ENCODE peak calls at places on chromosomes 1 and 21, in four cellular contexts. S is stomach, P is body of pancreas, V is GM12892. L is an unnamed sample.

GRCh38 chr1:62089570-62089969 is 105.1 kb upstream of the L1TD1 start:
- DNase-seq in S (no peak), P (no peak), V (no peak), L (no peak)

GRCh38 chr1:9624081-9624480 is 27.4 kb upstream of the PIK3CD start:
- DNase-seq in S (no peak), P (no peak), V (no peak), L (no peak)

GRCh38 chr21:15706686-15707085 is 23.1 kb upstream of the USP25 start:
- DNase-seq in S (peak), P (no peak), V (no peak), L (peak)

GRCh38 chr21:16570856-16571255 is 841.1 kb downstream of the USP25 start:
- DNase-seq in S (no peak), P (no peak), V (no peak), L (no peak)

GRCh38 chr1:10283318-10283984 is 73.1 kb downstream of the KIF1B start:
- DNase-seq in S (no peak), P (no peak), V (peak), L (no peak)

GRCh38 chr1:78647238-78647637 is 2.4 kb upstream of the IFI44 start:
- DNase-seq in S (no peak), P (no peak), V (no peak), L (no peak)

GRCh38 chr1:220925707-220926106 is 46.5 kb downstream of the HLX start:
- DNase-seq in S (no peak), P (no peak), V (no peak), L (no peak)

GRCh38 chr1:84353665-84354064 is 44.6 kb upstream of the DNASE2B start:
- DNase-seq in S (no peak), P (no peak), V (no peak), L (no peak)

GRCh38 chr1:224641030-224641429 is 24.9 kb downstream of the CNIH3 start:
- DNase-seq in S (peak), P (peak), V (no peak), L (peak)

GRCh38 chr1:64378826-64379225 is 91.1 kb upstream of the CACHD1 start:
- DNase-seq in S (no peak), P (no peak), V (no peak), L (no peak)

GRCh38 chr1:10948463-10948775 is 64.0 kb upstream of the TARDBP start:
- DNase-seq in S (no peak), P (no peak), V (no peak), L (no peak)

GRCh38 chr21:39094847-39095525 is 88.3 kb downstream of the PSMG1 start:
- DNase-seq in S (no peak), P (no peak), V (no peak), L (no peak)

GRCh38 chr1:204516180-204516879 is at the start of gene MDM4:
- DNase-seq in S (peak), P (peak), V (peak), L (peak)
- TF ChIP-seq POLR2A in S (no peak), P (peak), V (peak), L (peak)

GRCh38 chr1:232132572-232132971 is 497.4 kb downstream of the SIPA1L2 start:
- DNase-seq in S (no peak), P (no peak), V (no peak), L (no peak)

GRCh38 chr1:232131715-232132391 is 498.1 kb downstream of the SIPA1L2 start:
- DNase-seq in S (no peak), P (no peak), V (no peak), L (no peak)

GRCh38 chr1:232134365-232134764 is 495.6 kb downstream of the SIPA1L2 start:
- DNase-seq in S (no peak), P (no peak), V (no peak), L (no peak)

GRCh38 chr1:232127190-232127589 is 500.6 kb downstream of the DISC1 start:
- DNase-seq in S (no peak), P (no peak), V (no peak), L (no peak)

GRCh38 chr1:232130815-232131474 is 499.0 kb downstream of the SIPA1L2 start:
- DNase-seq in S (no peak), P (no peak), V (no peak), L (no peak)
- TF ChIP-seq POLR2A in S (no peak), P (no peak), V (no peak), L (no peak)

GRCh38 chr1:214602764-214603657 is at the start of gene CENPF:
- DNase-seq in S (peak), P (peak), V (peak), L (peak)
- TF ChIP-seq POLR2A in S (no peak), P (no peak), V (no peak), L (no peak)

GRCh38 chr1:167628754-167629515 is 1.1 kb upstream of the RCSD1 start:
- DNase-seq in S (no peak), P (no peak), V (no peak), L (no peak)

GRCh38 chr1:167631987-167632680 is 2.1 kb downstream of the RCSD1 start:
- DNase-seq in S (no peak), P (no peak), V (no peak), L (peak)

GRCh38 chr1:167631386-167631941 is 1.4 kb downstream of the RCSD1 start:
- DNase-seq in S (no peak), P (no peak), V (no peak), L (no peak)

GRCh38 chr1:167629681-167630567 is at the start of gene RCSD1:
- DNase-seq in S (peak), P (peak), V (peak), L (peak)

DNA sequence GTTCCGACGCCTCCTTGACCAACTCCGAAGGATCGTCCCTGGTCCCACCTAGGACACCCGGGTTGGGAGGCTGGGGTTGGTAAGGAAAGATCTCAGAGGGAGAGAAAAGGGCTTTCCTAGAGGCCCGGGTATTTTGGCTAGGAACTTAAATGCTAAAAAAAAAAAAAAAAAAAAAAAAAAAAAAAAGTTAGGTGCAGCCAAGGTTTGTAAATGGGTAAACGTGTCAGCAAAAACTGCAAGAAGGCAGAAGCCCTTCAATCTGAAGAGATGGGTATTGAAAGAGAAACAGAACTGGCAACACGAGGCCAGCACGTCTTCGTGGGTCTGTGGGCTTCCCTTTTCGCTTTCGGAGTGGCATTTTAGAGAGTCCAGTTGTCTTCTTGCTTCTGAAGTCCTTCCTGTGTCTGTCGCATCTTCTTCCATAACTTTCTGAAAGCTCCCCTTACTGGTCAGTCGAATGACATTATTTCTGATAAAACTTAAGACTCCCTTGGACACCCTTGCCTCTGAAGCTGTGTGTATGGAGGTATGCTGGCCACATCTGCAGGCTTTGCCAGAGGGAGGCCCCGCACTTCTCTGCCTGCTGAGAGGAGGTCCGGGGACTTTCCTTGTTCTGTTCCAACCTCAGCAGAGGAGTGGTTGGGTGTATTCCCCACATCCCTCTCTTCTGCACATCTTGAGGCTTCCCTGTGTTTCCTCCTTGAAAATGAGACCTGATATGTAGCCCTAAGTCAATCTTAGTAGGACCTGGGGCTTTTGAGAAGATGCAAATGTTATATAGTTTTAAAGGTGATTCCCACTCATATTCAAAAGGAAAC is 745 bp downstream of the RCSD1 start:
- DNase-seq in S (no peak), P (no peak), V (no peak), L (peak)
- TF ChIP-seq POLR2A in S (no peak), P (no peak), V (peak), L (no peak)

DNA sequence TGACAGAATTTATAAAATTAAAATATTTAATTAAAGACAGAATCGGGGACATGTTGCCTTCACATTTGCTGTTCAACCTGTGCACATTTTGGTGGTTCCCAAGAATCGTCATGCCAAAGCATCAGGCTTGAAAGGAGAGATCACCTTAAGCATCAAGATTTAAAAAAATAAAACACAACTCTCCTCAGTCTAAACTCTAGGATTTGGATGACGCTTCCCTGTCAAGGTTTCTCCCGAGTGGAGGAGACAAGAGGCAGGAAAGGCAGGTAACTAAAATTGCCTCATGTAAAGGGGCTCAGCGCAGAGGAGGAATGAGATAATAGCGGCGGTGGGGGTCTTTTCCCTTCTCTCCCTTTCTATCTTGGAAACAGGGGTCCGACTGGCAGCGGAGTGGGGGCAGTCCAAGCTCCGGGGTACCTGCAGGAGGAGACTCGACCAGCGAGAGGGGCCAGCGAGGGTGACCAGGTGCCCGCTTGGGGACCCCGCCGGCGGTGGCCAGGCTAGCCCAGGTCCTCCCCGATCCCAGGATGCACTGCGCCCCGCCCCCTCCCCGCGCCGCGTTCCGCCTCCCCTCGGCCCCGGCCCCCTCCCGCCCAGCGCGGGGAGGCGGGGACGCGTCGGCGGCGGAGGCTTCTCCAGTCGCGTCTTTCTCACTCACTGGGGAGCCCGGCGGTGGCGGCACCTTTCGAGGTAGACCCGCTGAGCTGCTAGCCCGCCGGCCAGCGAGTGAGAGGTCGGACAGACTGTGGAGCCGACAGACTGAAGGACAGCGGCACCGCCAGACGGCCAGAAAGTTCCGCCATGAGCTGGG is at the start of gene FNBP1L:
- DNase-seq in S (peak), P (peak), V (peak), L (peak)
- TF ChIP-seq POLR2A in S (no peak), P (peak), V (no peak), L (peak)

GRCh38 chr1:198681831-198682756 is 43.3 kb downstream of the PTPRC start:
- DNase-seq in S (peak), P (peak), V (no peak), L (peak)
- TF ChIP-seq POLR2A in S (no peak), P (peak), V (peak), L (peak)

DNA sequence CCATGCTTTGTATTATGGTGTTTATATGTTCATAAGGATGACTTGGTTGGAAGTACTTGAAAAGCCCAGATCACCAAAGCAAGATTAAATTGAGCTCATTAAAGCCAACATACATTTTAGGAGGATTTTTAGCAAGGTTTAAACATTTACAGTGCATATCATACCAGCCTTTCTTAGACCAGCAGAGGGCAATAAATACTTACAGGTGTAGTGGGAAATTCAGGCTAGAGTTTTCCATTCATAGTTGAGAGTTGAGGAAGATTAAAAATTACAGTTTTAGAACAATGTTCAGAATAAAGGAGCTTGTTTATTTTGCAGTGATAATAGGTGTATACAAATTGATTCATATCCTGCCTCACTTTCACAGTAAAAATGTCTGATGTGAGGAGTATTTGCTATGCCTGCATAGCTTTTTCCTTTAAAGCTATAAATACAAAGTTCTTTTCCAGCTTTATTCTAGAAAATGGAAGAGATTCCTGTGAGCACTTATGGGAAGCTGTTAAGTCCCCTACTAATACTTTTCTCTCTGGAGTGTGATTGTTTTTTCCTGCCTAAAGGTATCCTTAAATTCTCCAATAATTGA is 35.3 kb downstream of the DTL start:
- DNase-seq in S (no peak), P (no peak), V (no peak), L (no peak)
- TF ChIP-seq POLR2A in S (no peak), P (no peak), V (no peak), L (no peak)

GRCh38 chr1:53620620-53620957 is 118.4 kb downstream of the GLIS1 start:
- DNase-seq in S (no peak), P (no peak), V (no peak), L (peak)
- TF ChIP-seq POLR2A in S (no peak), P (no peak), V (no peak), L (no peak)

GRCh38 chr1:111346089-111346885 is 55.6 kb downstream of the CHIA start:
- DNase-seq in S (peak), P (peak), V (peak), L (peak)
- TF ChIP-seq POLR2A in S (no peak), P (peak), V (no peak), L (no peak)